ENCODE peak calls at places on chromosomes 2 and 18, in four cellular contexts. Z is pancreas, V is cardiac fibroblast, A is mesenchymal stem cell. K is an unnamed sample.

GRCh38 chr2:81747481-81748070 is 1443.0 kb upstream of the LRRTM1 start:
- DNase-seq in Z (no peak), V (no peak), A (no peak), K (no peak)

GRCh38 chr18:29501952-29502351 is 1325.0 kb upstream of the CDH2 start:
- DNase-seq in Z (no peak), V (peak; percentile 64), A (peak; percentile 58), K (peak; percentile 43)

GRCh38 chr2:171762879-171763573 is 75.8 kb downstream of the DYNC1I2 start:
- DNase-seq in Z (no peak), V (peak; percentile 25), A (peak; percentile 69), K (peak; percentile 25)

GRCh38 chr2:133204461-133204860 is 363.8 kb downstream of the NCKAP5 start:
- DNase-seq in Z (no peak), V (no peak), A (no peak), K (no peak)

GRCh38 chr2:64939332-64939917 is 49.8 kb upstream of the SLC1A4 start:
- DNase-seq in Z (no peak), V (no peak), A (no peak), K (no peak)

GRCh38 chr18:45775241-45775676 is 50.2 kb upstream of the SIGLEC15 start:
- DNase-seq in Z (peak; percentile 75), V (peak; percentile 90), A (peak; percentile 76), K (peak; percentile 86)

GRCh38 chr2:190875881-190876280 is 4.7 kb upstream of the GLS start:
- DNase-seq in Z (no peak), V (no peak), A (no peak), K (no peak)

GRCh38 chr2:70094978-70095832 is 7.9 kb downstream of the PCBP1 start:
- DNase-seq in Z (peak; percentile 76), V (peak; percentile 80), A (no peak), K (peak; percentile 80)

GRCh38 chr2:142175917-142176316 is 45.1 kb upstream of the LRP1B start:
- DNase-seq in Z (no peak), V (no peak), A (no peak), K (no peak)

GRCh38 chr2:122078451-122078850 is 323.0 kb downstream of the TSN start:
- DNase-seq in Z (no peak), V (peak; percentile 66), A (no peak), K (peak; percentile 56)

GRCh38 chr18:22314406-22314805 is 103.3 kb downstream of the CTAGE1 start:
- DNase-seq in Z (no peak), V (peak; percentile 91), A (peak; percentile 88), K (peak; percentile 91)

GRCh38 chr2:233265899-233266431 is 14.5 kb downstream of the ATG16L1 start:
- DNase-seq in Z (no peak), V (no peak), A (no peak), K (no peak)

GRCh38 chr18:70536370-70537062 is 247.7 kb downstream of the SOCS6 start:
- DNase-seq in Z (no peak), V (no peak), A (no peak), K (no peak)

GRCh38 chr2:122028371-122029102 is 273.1 kb downstream of the TSN start:
- DNase-seq in Z (no peak), V (peak; percentile 84), A (no peak), K (peak; percentile 88)

GRCh38 chr2:101277111-101277510 is 24.4 kb downstream of the CNOT11 start:
- DNase-seq in Z (peak; percentile 47), V (peak; percentile 15), A (no peak), K (peak; percentile 32)

GRCh38 chr2:71206271-71206670 is 20.6 kb downstream of the PAIP2B start:
- DNase-seq in Z (no peak), V (no peak), A (no peak), K (no peak)

GRCh38 chr2:218607436-218608115 is at the start of gene PLCD4:
- DNase-seq in Z (no peak), V (peak; percentile 86), A (peak; percentile 62), K (peak; percentile 64)

GRCh38 chr2:24576146-24576545 is 85.1 kb downstream of the NCOA1 start:
- DNase-seq in Z (no peak), V (no peak), A (no peak), K (no peak)

GRCh38 chr2:3637692-3638455 is 20.1 kb upstream of the ALLC start:
- DNase-seq in Z (no peak), V (no peak), A (no peak), K (no peak)

GRCh38 chr2:70936979-70937811 is 1.5 kb downstream of the ATP6V1B1 start:
- DNase-seq in Z (no peak), V (no peak), A (no peak), K (peak; percentile 24)

GRCh38 chr2:142020368-142020767 is 110.4 kb downstream of the LRP1B start:
- DNase-seq in Z (no peak), V (no peak), A (peak; percentile 17), K (no peak)

GRCh38 chr2:146135245-146135644 is 1615.3 kb upstream of the ZEB2 start:
- DNase-seq in Z (no peak), V (no peak), A (peak; percentile 15), K (no peak)

GRCh38 chr2:218863021-218863520 is 3.5 kb downstream of the WNT6 start:
- DNase-seq in Z (no peak), V (no peak), A (no peak), K (no peak)

GRCh38 chr2:182378759-182379158 is 48.1 kb downstream of the PDE1A start:
- DNase-seq in Z (no peak), V (no peak), A (no peak), K (no peak)

GRCh38 chr2:169362346-169363026 is at the start of gene LRP2:
- DNase-seq in Z (no peak), V (peak; percentile 4), A (peak; percentile 15), K (no peak)

GRCh38 chr2:178296394-178297090 is 102.2 kb downstream of the OSBPL6 start:
- DNase-seq in Z (no peak), V (peak; percentile 29), A (no peak), K (peak; percentile 5)

GRCh38 chr2:46538393-46538792 is 59.0 kb downstream of the TMEM247 start:
- DNase-seq in Z (no peak), V (peak; percentile 57), A (peak; percentile 46), K (peak; percentile 54)

GRCh38 chr2:65345626-65346025 is 86.8 kb downstream of the SPRED2 start:
- DNase-seq in Z (no peak), V (peak; percentile 56), A (no peak), K (peak; percentile 90)

GRCh38 chr2:177771191-177771590 is 301.4 kb downstream of the PDE11A start:
- DNase-seq in Z (no peak), V (no peak), A (no peak), K (peak; percentile 6)

GRCh38 chr2:132943829-132944228 is 273.8 kb upstream of the LYPD1 start:
- DNase-seq in Z (no peak), V (no peak), A (no peak), K (peak; percentile 1)

GRCh38 chr2:148876190-148876588 is 1.2 kb downstream of the KIF5C start:
- DNase-seq in Z (no peak), V (no peak), A (no peak), K (no peak)

GRCh38 chr2:191206613-191207471 is 38.4 kb upstream of the MYO1B start:
- DNase-seq in Z (no peak), V (no peak), A (no peak), K (no peak)

GRCh38 chr2:30653847-30654246 is 153.4 kb downstream of the CAPN13 start:
- DNase-seq in Z (no peak), V (peak; percentile 59), A (peak; percentile 54), K (peak; percentile 66)

GRCh38 chr18:62361288-62361687 is 36.2 kb downstream of the TNFRSF11A start:
- DNase-seq in Z (no peak), V (no peak), A (no peak), K (no peak)

GRCh38 chr2:132977812-132978529 is 308.0 kb upstream of the LYPD1 start:
- DNase-seq in Z (no peak), V (peak; percentile 6), A (peak; percentile 15), K (peak; percentile 19)

GRCh38 chr2:159137511-159138101 is 148.9 kb downstream of the WDSUB1 start:
- DNase-seq in Z (no peak), V (peak; percentile 31), A (no peak), K (peak; percentile 25)

GRCh38 chr2:234839285-234839684 is 112.5 kb upstream of the SH3BP4 start:
- DNase-seq in Z (no peak), V (no peak), A (peak; percentile 51), K (peak; percentile 90)

GRCh38 chr2:101736861-101737291 is 39.4 kb downstream of the MAP4K4 start:
- DNase-seq in Z (no peak), V (peak; percentile 71), A (peak; percentile 71), K (peak; percentile 66)

GRCh38 chr2:42494434-42495233 is 852 bp upstream of the KCNG3 start:
- DNase-seq in Z (peak; percentile 76), V (peak; percentile 83), A (peak; percentile 77), K (peak; percentile 67)
- H3K4me3 ChIP-seq in Z (peak overlapping the region; percentile 65), V (peak overlapping the region; percentile 53), A (peak overlapping the region; percentile 60), K (peak overlapping the region; percentile 49)

GRCh38 chr2:468631-469310 is 180.9 kb upstream of the ALKAL2 start:
- DNase-seq in Z (no peak), V (no peak), A (no peak), K (no peak)
- H3K4me3 ChIP-seq in Z (peak overlapping the region; percentile 9), V (no peak overlapping the region), A (peak overlapping the region; percentile 50), K (no peak overlapping the region)

DNA sequence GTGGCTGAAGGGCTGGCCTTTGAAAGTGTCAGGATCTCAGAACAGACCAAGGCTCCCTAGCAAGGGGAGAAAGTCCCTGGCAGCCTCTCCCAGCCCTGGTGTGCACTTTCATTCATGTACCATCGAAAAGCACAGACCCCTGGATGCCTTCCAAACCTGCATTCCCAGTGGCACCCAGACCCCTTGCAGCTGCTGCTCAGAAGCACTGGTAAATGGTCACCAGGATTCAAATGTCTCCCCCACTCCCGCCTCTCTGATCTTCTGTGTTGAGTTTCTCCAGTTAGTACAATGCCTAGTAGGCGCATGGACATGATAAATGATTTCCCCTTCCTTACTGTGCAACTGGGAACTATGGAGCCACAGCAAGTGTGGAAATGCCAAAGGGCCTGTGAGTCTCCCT is 180.0 kb downstream of the GLI2 start:
- DNase-seq in Z (no peak), V (peak; percentile 57), A (peak; percentile 62), K (no peak)
- H3K4me3 ChIP-seq in Z (no peak overlapping the region), V (no peak overlapping the region), A (no peak overlapping the region), K (no peak overlapping the region)

GRCh38 chr2:96837575-96837974 is 6.2 kb downstream of the ANKRD23 start:
- DNase-seq in Z (no peak), V (no peak), A (no peak), K (no peak)

GRCh38 chr2:96841707-96842495 is 1.9 kb downstream of the ANKRD23 start:
- DNase-seq in Z (peak; percentile 12), V (no peak), A (no peak), K (no peak)

GRCh38 chr2:96838345-96839287 is 5.2 kb downstream of the ANKRD23 start:
- DNase-seq in Z (peak; percentile 16), V (no peak), A (no peak), K (no peak)

GRCh38 chr2:96839875-96840850 is 3.7 kb downstream of the ANKRD23 start:
- DNase-seq in Z (peak; percentile 10), V (no peak), A (no peak), K (no peak)

GRCh38 chr2:96839288-96839874 is 4.4 kb downstream of the ANKRD23 start:
- DNase-seq in Z (peak; percentile 10), V (no peak), A (no peak), K (peak; percentile 18)
- H3K4me3 ChIP-seq in Z (no peak overlapping the region), V (no peak overlapping the region), A (no peak overlapping the region), K (no peak overlapping the region)